ENCODE peak calls at places on chromosomes 4 and X, in seven cellular contexts. X is pancreas, R is upper lobe of right lung, M is PC-9, A is left lung, Y is MM.1S, V is heart left ventricle. H is an unnamed sample. For H3K4me1, the result is how much of the 10 kb centered on the place peaks cover.

GRCh38 chr4:25925486-25926201 is 11.6 kb downstream of the SMIM20 start:
- DNase-seq in Y (peak), A (peak), M (no peak), R (peak), X (no peak), V (no peak), H (peak)

GRCh38 chr4:87046111-87046510 is 111.3 kb downstream of the AFF1 start:
- DNase-seq in A (no peak), M (no peak), Y (no peak), R (no peak), X (no peak), V (no peak), H (no peak)

GRCh38 chr4:20251796-20252655 is at the start of gene SLIT2:
- DNase-seq in V (peak), R (peak), A (peak), X (peak), M (peak), Y (peak), H (peak)

GRCh38 chr4:6308890-6309643 is 39.4 kb downstream of the WFS1 start:
- DNase-seq in R (no peak), M (peak), V (peak), X (no peak), Y (no peak), A (no peak), H (no peak)

GRCh38 chr4:15158410-15159091 is 156.3 kb downstream of the CPEB2 start:
- DNase-seq in Y (no peak), X (no peak), R (no peak), M (peak), A (no peak), V (no peak), H (no peak)

GRCh38 chrX:1506916-1507315 is 30.1 kb downstream of the P2RY8 start:
- DNase-seq in Y (no peak), V (no peak), X (no peak), A (no peak), M (no peak), R (peak), H (no peak)

GRCh38 chr4:29153642-29154041 is 1566.5 kb upstream of the PCDH7 start:
- DNase-seq in R (no peak), A (no peak), V (no peak), X (no peak), Y (no peak), M (no peak), H (no peak)

GRCh38 chr4:172953896-172954568 is 214.6 kb upstream of the GALNT7 start:
- DNase-seq in X (no peak), R (no peak), A (no peak), V (no peak), Y (no peak), M (no peak), H (no peak)

GRCh38 chrX:23052324-23052723 is 52.6 kb downstream of the DDX53 start:
- DNase-seq in M (no peak), Y (no peak), A (no peak), R (no peak), V (no peak), X (no peak), H (no peak)

GRCh38 chrX:72130156-72130761 is 1.5 kb downstream of the RTL5 start:
- DNase-seq in R (no peak), Y (no peak), A (no peak), X (peak), M (no peak), V (no peak), H (no peak)

GRCh38 chr4:55184600-55185523 is 59.5 kb upstream of the KDR start:
- DNase-seq in M (peak), V (no peak), R (no peak), A (no peak), X (no peak), Y (peak), H (no peak)

GRCh38 chrX:136588060-136588459 is 56.0 kb downstream of the VGLL1 start:
- DNase-seq in V (no peak), A (no peak), M (no peak), R (no peak), X (no peak), Y (peak), H (no peak)

GRCh38 chr4:183905081-183905592 is at the start of gene STOX2:
- DNase-seq in R (peak), V (peak), M (peak), Y (no peak), A (peak), X (peak), H (peak)

GRCh38 chr4:46999584-46999983 is 6.2 kb upstream of the GABRA4 start:
- DNase-seq in V (no peak), Y (no peak), M (no peak), R (no peak), A (no peak), X (no peak), H (no peak)

GRCh38 chrX:18650662-18651061 is 21.2 kb downstream of the RS1 start:
- DNase-seq in R (no peak), X (no peak), Y (no peak), A (no peak), V (no peak), M (no peak), H (no peak)

GRCh38 chrX:47814853-47815252 is 21.8 kb upstream of the ZNF81 start:
- DNase-seq in V (no peak), Y (no peak), R (no peak), X (no peak), M (no peak), A (no peak), H (no peak)

GRCh38 chrX:47807548-47807947 is 29.2 kb upstream of the ZNF81 start:
- DNase-seq in M (no peak), A (no peak), Y (no peak), X (no peak), V (no peak), R (no peak), H (no peak)

GRCh38 chrX:47804315-47804714 is 32.4 kb upstream of the ZNF81 start:
- DNase-seq in X (no peak), M (no peak), A (no peak), R (no peak), Y (no peak), V (no peak), H (no peak)

DNA sequence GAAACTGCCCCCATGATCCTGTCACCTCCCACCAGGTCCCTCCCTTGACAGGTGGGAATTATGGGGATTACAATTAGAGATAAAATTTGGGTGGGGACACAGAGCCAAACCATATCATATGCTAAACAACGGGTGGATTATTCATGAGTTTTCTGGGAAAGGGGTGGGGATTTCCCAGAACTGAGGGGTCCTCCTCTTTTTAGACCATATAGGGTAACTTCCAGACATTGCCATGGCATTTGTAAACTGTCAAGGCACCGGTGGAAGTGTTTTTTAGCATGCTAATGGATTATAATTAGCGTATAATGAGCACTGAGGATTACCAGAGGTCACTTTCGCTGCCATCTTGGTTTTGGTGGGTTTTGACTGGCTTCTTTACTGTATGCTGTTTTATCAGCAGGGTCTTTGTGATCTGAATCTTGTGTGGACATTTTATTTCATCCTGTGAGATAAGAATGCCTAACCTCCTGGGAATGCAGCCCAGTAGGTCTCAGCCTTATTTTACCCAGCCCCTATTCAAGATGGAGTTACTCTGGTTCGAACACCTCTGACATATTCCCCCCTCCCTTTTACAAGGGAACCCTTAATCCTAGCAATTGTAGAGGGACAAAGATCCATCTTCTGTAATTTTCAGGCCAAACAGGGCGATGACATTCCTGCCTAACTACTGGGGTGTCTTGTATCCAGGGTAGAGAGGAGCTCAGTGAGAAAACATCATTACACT is 27.5 kb upstream of the ZNF81 start:
- DNase-seq in Y (no peak), A (no peak), M (no peak), R (no peak), V (no peak), X (no peak), H (no peak)
- H3K4me1 ChIP-seq in Y (under half), A (under half), M (under half), R (under half), V (under half), X (under half), H (under half)

GRCh38 chr4:8244931-8245460 is 24.6 kb upstream of the HTRA3 start:
- DNase-seq in M (no peak), R (no peak), A (no peak), V (no peak), X (no peak), Y (no peak), H (no peak)
- H3K27ac ChIP-seq in M (no peak), R (no peak), A (no peak), V (no peak), X (no peak), Y (no peak), H (no peak)

DNA sequence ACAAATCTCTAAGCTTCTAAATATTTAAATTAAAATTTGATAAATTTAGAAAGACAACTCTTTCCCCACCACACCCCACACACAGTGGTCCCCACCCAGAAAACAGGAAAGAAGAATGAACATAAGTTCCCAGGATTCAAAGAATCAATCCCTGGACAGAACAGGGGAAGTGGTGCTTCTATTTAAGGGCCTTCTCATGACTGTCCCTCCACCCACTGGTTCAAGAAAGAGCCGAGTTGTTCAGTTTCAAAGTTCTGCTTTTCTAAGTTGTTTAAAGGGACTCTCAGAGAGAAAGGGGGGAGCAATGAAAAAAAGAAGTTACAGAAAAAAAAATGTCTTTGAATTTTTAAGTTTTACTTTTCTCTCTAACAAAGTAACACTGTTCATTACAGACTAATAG is 195.8 kb downstream of the PDGFC start:
- DNase-seq in X (no peak), Y (no peak), R (no peak), A (no peak), M (no peak), V (no peak), H (no peak)
- H3K4me1 ChIP-seq in X (under half), Y (under half), R (under half), A (under half), M (under half), V (under half), H (under half)

GRCh38 chrX:10011261-10011931 is 44.2 kb downstream of the CLDN34 start:
- DNase-seq in X (no peak), Y (no peak), A (no peak), M (no peak), R (no peak), V (no peak), H (no peak)
- H3K27ac ChIP-seq in X (no peak), Y (no peak), A (peak), M (no peak), R (no peak), V (peak), H (peak)

GRCh38 chrX:39941332-39941920 is 156.3 kb downstream of the BCOR start:
- DNase-seq in Y (no peak), V (no peak), A (no peak), M (no peak), X (no peak), R (no peak), H (no peak)

GRCh38 chrX:39935414-39936064 is 162.2 kb downstream of the BCOR start:
- DNase-seq in A (no peak), R (no peak), M (no peak), V (no peak), Y (no peak), X (no peak), H (no peak)

GRCh38 chrX:39939678-39940077 is 158.1 kb downstream of the BCOR start:
- DNase-seq in R (no peak), X (no peak), V (no peak), M (no peak), A (no peak), Y (no peak), H (no peak)

GRCh38 chrX:39936886-39937770 is 160.6 kb downstream of the BCOR start:
- DNase-seq in R (no peak), M (no peak), X (no peak), V (no peak), A (no peak), Y (peak), H (no peak)

GRCh38 chrX:39938466-39938865 is 159.3 kb downstream of the BCOR start:
- DNase-seq in M (no peak), A (no peak), R (no peak), X (no peak), Y (no peak), V (no peak), H (no peak)
- H3K4me1 ChIP-seq in M (under half), A (under half), R (under half), X (under half), Y (under half), V (under half), H (under half)

GRCh38 chr4:174173360-174173759 is 110.1 kb downstream of the FBXO8 start:
- DNase-seq in X (no peak), M (no peak), Y (no peak), V (no peak), R (no peak), A (no peak), H (no peak)
- H3K27ac ChIP-seq in X (no peak), M (no peak), Y (no peak), V (no peak), R (no peak), A (no peak), H (no peak)

GRCh38 chrX:41238543-41238942 is 95.4 kb upstream of the DDX3X start:
- DNase-seq in R (no peak), A (no peak), M (no peak), V (no peak), X (no peak), Y (no peak), H (no peak)
- H3K4me1 ChIP-seq in R (under half), A (under half), M (under half), V (under half), X (under half), Y (under half), H (under half)

GRCh38 chrX:154797006-154797405 is 8.3 kb downstream of the MPP1 start:
- DNase-seq in V (no peak), X (no peak), M (peak), R (no peak), Y (no peak), A (no peak), H (no peak)
- H3K27ac ChIP-seq in V (no peak), X (no peak), M (no peak), R (no peak), Y (no peak), A (peak), H (no peak)

GRCh38 chrX:148507413-148507812 is 7.0 kb downstream of the AFF2 start:
- DNase-seq in V (no peak), Y (no peak), X (no peak), A (no peak), M (no peak), R (no peak), H (no peak)
- H3K4me1 ChIP-seq in V (under half), Y (under half), X (under half), A (under half), M (under half), R (under half), H (under half)

DNA sequence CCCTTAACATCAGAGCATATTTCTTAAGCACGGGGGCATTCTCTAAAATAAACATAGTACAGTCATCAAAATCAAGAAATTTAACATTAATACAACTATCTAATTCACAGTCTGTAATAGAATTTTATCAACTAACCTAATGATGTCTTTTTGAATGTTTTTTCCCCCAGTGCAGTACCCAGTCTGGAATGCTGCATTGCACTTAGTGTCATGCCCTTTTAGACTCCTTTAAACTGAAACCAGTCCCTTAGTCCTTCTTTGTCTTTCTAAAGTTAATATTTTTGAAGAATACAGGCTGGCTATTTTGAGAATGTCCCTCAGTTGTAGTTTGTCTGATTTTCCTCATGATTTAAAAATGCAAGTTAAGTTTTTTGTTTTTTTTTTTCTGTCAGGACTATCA is 9.5 kb downstream of the ENPEP start:
- DNase-seq in Y (no peak), X (no peak), R (no peak), A (no peak), M (no peak), V (no peak), H (no peak)
- H3K27ac ChIP-seq in Y (no peak), X (no peak), R (no peak), A (no peak), M (no peak), V (no peak), H (no peak)